ENCODE peak calls at places on chromosomes 11 and 22, in five cellular contexts. S is GM12878, C is A549, B is GM23338, R is K562. I is an unnamed sample.

GRCh38 chr11:2150206-2150847 is 10.7 kb downstream of the INS start:
- DNase-seq in S (no peak), R (no peak), B (peak; percentile 82), C (peak; percentile 55), I (peak; percentile 72)

GRCh38 chr11:70482529-70482917 is 84.2 kb downstream of the CTTN start:
- DNase-seq in R (no peak), S (no peak), C (no peak), B (no peak), I (no peak)

GRCh38 chr11:77073328-77074001 is 6.7 kb downstream of the CAPN5 start:
- DNase-seq in R (no peak), S (no peak), C (peak; percentile 83), B (no peak), I (peak; percentile 45)

GRCh38 chr11:31445621-31446020 is 63.8 kb downstream of the IMMP1L start:
- DNase-seq in B (no peak), R (no peak), C (no peak), S (no peak), I (no peak)

GRCh38 chr11:95659088-95659487 is 130.5 kb downstream of the FAM76B start:
- DNase-seq in C (no peak), B (no peak), S (no peak), R (no peak), I (no peak)

GRCh38 chr22:49102367-49102766 is 725.3 kb downstream of the BRD1 start:
- DNase-seq in S (no peak), C (no peak), B (no peak), R (no peak), I (no peak)

GRCh38 chr11:33877029-33877428 is 14.8 kb downstream of the LMO2 start:
- DNase-seq in S (no peak), B (no peak), R (no peak), C (no peak), I (no peak)

GRCh38 chr22:44924724-44925123 is 85.1 kb downstream of the PHF21B start:
- DNase-seq in S (no peak), B (no peak), C (no peak), R (no peak), I (no peak)

GRCh38 chr11:20729597-20730095 is 60.3 kb downstream of the NELL1 start:
- DNase-seq in S (no peak), R (no peak), B (no peak), C (no peak), I (no peak)

GRCh38 chr22:50524664-50525103 is 714 bp downstream of the SCO2 start:
- DNase-seq in B (no peak), S (no peak), C (no peak), R (no peak), I (no peak)

GRCh38 chr11:11135820-11136476 is 217.1 kb downstream of the CSNK2A3 start:
- DNase-seq in R (no peak), C (no peak), B (peak; percentile 34), S (no peak), I (no peak)

GRCh38 chr11:9990221-9990973 is 303.6 kb downstream of the SBF2 start:
- DNase-seq in C (no peak), B (peak; percentile 12), R (no peak), S (no peak), I (peak; percentile 7)

GRCh38 chr11:44376423-44376822 is 66.5 kb upstream of the ALX4 start:
- DNase-seq in C (no peak), R (no peak), S (no peak), B (no peak), I (no peak)

GRCh38 chr11:606245-606644 is 9.5 kb downstream of the IRF7 start:
- DNase-seq in C (no peak), B (no peak), S (no peak), R (no peak), I (no peak)

GRCh38 chr11:74754507-74755255 is 6.0 kb downstream of the RNF169 start:
- DNase-seq in C (peak; percentile 39), S (peak; percentile 20), B (no peak), R (no peak), I (no peak)

GRCh38 chr11:100923555-100923954 is 206.1 kb downstream of the PGR start:
- DNase-seq in R (no peak), B (no peak), S (no peak), C (no peak), I (no peak)

GRCh38 chr22:21443735-21444421 is 23.3 kb upstream of the TMEM191C start:
- DNase-seq in B (no peak), C (no peak), R (no peak), S (no peak), I (no peak)

GRCh38 chr11:131408011-131408640 is 37.7 kb downstream of the NTM start:
- DNase-seq in R (no peak), C (peak; percentile 7), S (no peak), B (peak; percentile 71), I (peak; percentile 38)

GRCh38 chr11:111101836-111102235 is 143.7 kb upstream of the POU2AF2 start:
- DNase-seq in C (no peak), S (no peak), B (no peak), R (no peak), I (no peak)

GRCh38 chr11:134995746-134996145 is 583.7 kb upstream of the B3GAT1 start:
- DNase-seq in R (no peak), C (no peak), B (peak; percentile 70), S (no peak), I (no peak)

DNA sequence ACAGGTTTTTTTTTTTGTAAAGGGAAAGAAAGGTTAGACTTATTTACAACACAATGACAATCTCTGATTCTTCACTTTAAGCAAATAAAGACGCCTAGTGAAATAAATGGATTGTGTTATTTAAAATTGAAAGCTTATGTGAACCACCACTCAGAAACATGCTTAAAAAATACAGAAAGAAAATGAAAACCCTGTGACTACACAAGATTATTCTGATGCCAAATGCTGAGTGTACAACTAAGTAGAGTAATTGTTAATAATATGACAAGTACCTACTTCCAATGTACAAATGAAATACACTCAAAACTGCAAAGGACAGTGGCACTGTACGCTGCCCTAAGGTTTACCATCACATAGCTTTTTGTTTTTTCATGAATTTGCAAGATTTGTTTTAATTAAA is 1.0 kb downstream of the BLID start:
- DNase-seq in R (no peak), S (no peak), C (no peak), B (no peak), I (no peak)
- TF ChIP-seq JUNB in R (no peak), S (no peak), C (no peak), B (no peak), I (no peak)

GRCh38 chr11:123640677-123641494 is 13.5 kb downstream of the SCN3B start:
- DNase-seq in B (peak; percentile 83), C (peak; percentile 43), S (no peak), R (peak; percentile 79), I (peak; percentile 20)

GRCh38 chr11:123641495-123641840 is 13.0 kb downstream of the SCN3B start:
- DNase-seq in S (no peak), C (no peak), B (no peak), R (no peak), I (no peak)

GRCh38 chr11:123645576-123645975 is 8.8 kb downstream of the SCN3B start:
- DNase-seq in S (no peak), R (no peak), B (no peak), C (no peak), I (no peak)

GRCh38 chr11:123642435-123642834 is 12.0 kb downstream of the SCN3B start:
- DNase-seq in S (no peak), R (no peak), B (peak; percentile 23), C (no peak), I (no peak)

DNA sequence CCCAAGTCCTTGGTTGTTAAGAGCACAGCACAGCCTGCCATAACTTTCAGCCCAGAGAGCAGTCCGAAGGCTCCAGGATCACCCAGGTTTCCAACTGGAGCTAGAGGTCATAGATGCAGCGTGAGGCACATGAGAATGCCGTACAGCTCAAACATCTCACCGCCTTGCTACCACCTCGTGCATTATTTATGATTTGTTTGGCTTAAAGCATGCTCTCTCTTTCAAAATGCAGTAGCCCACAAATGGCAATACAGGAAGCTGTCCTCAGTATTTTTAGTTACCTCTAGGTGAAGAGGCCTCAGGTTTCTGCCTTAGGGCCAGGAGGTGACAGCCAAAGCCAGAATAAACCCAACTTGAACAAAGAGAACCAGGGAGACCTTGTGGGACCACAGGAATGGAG is 14.4 kb downstream of the SCN3B start:
- DNase-seq in S (no peak), R (no peak), C (no peak), B (no peak), I (no peak)
- TF ChIP-seq JUNB in S (no peak), R (no peak), C (no peak), B (no peak), I (no peak)

DNA sequence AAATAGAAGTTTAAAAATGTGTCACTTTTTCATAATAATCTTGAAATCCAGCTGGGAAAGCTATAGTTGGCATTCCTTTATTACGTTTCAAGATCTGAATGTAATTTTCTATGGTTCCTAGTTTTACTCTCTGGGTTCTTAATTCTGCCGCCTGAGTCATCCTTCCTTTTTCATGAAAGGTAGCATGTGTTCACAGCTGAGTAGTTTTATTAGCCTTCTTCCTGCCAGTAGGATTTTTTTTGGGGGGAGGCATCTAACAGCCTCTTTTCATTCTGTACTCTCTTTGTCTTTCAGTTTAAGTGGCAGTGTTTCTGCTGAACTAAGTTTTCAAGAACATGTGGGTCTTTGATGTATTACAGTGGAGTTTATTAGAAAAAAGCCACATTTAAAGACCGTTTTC is 36.5 kb downstream of the OR2AG2 start:
- DNase-seq in S (no peak), B (no peak), C (no peak), R (no peak), I (no peak)
- TF ChIP-seq JUNB in S (peak; percentile 7), B (no peak), C (no peak), R (no peak), I (no peak)

GRCh38 chr11:46630237-46630636 is 12.9 kb downstream of the ATG13 start:
- DNase-seq in S (no peak), R (no peak), C (no peak), B (no peak), I (no peak)
- TF ChIP-seq JUNB in S (no peak), R (no peak), C (no peak), B (no peak), I (no peak)

GRCh38 chr22:28714043-28714442 is 27.6 kb downstream of the CHEK2 start:
- DNase-seq in S (no peak), C (no peak), B (no peak), R (no peak), I (no peak)
- TF ChIP-seq JUNB in S (no peak), C (no peak), B (no peak), R (no peak), I (no peak)

GRCh38 chr11:121318848-121319834 is 26.6 kb downstream of the SC5D start:
- DNase-seq in C (no peak), B (peak; percentile 69), R (no peak), S (no peak), I (peak; percentile 30)
- TF ChIP-seq JUNB in C (no peak), B (no peak), R (no peak), S (no peak), I (no peak)

DNA sequence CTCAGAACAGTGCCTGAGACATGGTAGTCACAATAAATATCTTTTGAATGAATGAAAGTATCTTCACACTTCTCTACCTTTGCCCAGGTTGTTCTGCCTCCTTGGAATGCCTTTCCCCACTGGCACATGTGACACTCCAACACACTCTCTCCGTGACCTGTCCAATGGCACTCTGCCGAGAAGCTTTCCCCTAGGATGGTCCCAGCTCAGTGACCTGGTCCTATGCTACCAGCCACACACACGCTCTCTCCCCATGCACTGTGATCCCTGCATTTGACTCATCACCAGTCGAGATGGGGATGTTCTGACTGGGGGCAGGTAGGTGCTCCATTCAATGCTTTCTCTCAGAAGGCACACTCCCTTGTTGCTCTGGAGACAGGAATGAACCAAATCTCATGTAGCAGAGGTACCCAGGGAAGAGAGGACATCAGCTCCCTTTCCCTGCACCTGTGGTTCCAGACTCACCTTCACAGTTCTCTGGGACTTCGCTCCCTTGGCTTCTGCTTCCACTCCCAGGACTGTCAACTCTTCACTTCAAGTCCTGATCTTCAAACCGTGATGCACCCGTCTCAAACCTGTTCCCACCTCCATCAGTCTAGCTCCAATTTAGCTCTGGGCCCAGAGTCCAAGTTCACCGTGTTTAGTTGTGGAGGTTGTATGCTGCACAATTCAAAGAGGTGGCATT is 30.7 kb upstream of the LMO1 start:
- DNase-seq in C (no peak), S (no peak), B (no peak), R (no peak), I (no peak)
- TF ChIP-seq JUNB in C (no peak), S (no peak), B (no peak), R (no peak), I (no peak)

I was measured in HepG2.